ENCODE peak calls at places on chromosomes 13 and 19, in eight cellular contexts. U is NCI-H345, Z is OCI-M1, F is upper lobe of right lung, B is endothelial cell, N is Calu3, X is GDM1, A is AG04450. T is an unnamed sample.

GRCh38 chr13:76043882-76044281 is 407.8 kb downstream of the LMO7 start:
- DNase-seq in U (peak), B (no peak), Z (peak), A (no peak), N (no peak), X (no peak), F (no peak), T (no peak)

GRCh38 chr19:15296841-15297415 is 35.4 kb downstream of the BRD4 start:
- DNase-seq in A (no peak), U (no peak), X (no peak), B (no peak), N (no peak), F (peak), Z (no peak), T (no peak)

GRCh38 chr13:67043901-67044300 is 186.2 kb downstream of the PCDH9 start:
- DNase-seq in F (no peak), B (no peak), N (no peak), A (no peak), Z (no peak), X (no peak), U (no peak), T (no peak)

GRCh38 chr19:47107953-47108746 is 5.4 kb downstream of the ZC3H4 start:
- DNase-seq in F (no peak), U (no peak), X (no peak), B (no peak), A (no peak), N (no peak), Z (peak), T (no peak)

GRCh38 chr19:9128171-9128570 is 1.4 kb upstream of the OR7G3 start:
- DNase-seq in B (no peak), X (no peak), F (no peak), N (peak), A (no peak), U (no peak), Z (no peak), T (no peak)

GRCh38 chr13:76226941-76227340 is 590.8 kb downstream of the LMO7 start:
- DNase-seq in X (no peak), B (no peak), U (no peak), Z (no peak), A (peak), N (no peak), F (no peak), T (no peak)

GRCh38 chr19:41226053-41226873 is 7.2 kb downstream of the AXL start:
- DNase-seq in F (peak), U (no peak), N (peak), Z (no peak), X (no peak), A (peak), B (peak), T (no peak)

GRCh38 chr19:53792721-53793433 is 31.2 kb downstream of the NLRP12 start:
- DNase-seq in B (peak), U (peak), F (peak), Z (peak), N (peak), A (peak), X (peak), T (peak)

GRCh38 chr19:7257148-7258041 is 36.8 kb downstream of the INSR start:
- DNase-seq in A (no peak), B (no peak), N (peak), Z (no peak), U (no peak), X (no peak), F (peak), T (no peak)

GRCh38 chr19:10670187-10670586 is 16.0 kb downstream of the ILF3 start:
- DNase-seq in N (no peak), Z (no peak), U (no peak), A (no peak), B (no peak), X (no peak), F (no peak), T (no peak)

GRCh38 chr13:28679628-28680027 is 20.7 kb downstream of the POMP start:
- DNase-seq in Z (peak), B (no peak), X (no peak), N (no peak), U (no peak), A (no peak), F (no peak), T (no peak)

GRCh38 chr13:22801402-22802003 is 379.3 kb upstream of the SGCG start:
- DNase-seq in N (no peak), B (no peak), A (no peak), Z (peak), X (no peak), F (no peak), U (peak), T (no peak)

T was measured in CD8-positive, alpha-beta memory T cell.